ENCODE peak calls at places on chromosomes 6 and 20, in nine cellular contexts. B is breast epithelium, Z is transverse colon, S is SK-N-SH, H is H1, E is esophagus muscularis mucosa, C is prostate gland, O is endothelial cell of umbilical vein, T is stomach. V is an unnamed sample. For H3K4me1, the result is how much of the 10 kb centered on the place peaks cover.

GRCh38 chr20:51888186-51888790 is 86.0 kb upstream of the SALL4 start:
- DNase-seq in E (no peak), C (no peak), Z (no peak), H (no peak), S (no peak), T (no peak), B (no peak), O (no peak), V (no peak)

GRCh38 chr6:37761872-37762271 is 57.7 kb upstream of the ZFAND3 start:
- DNase-seq in T (peak), E (no peak), C (no peak), H (no peak), O (no peak), Z (no peak), S (no peak), B (no peak), V (no peak)

GRCh38 chr20:17558154-17558940 is 11.5 kb upstream of the DSTN start:
- DNase-seq in Z (peak), H (peak), B (no peak), T (peak), C (peak), E (no peak), O (peak), S (no peak), V (peak)

GRCh38 chr6:12886961-12887775 is 170.6 kb downstream of the PHACTR1 start:
- DNase-seq in C (peak), O (no peak), E (no peak), T (no peak), Z (no peak), B (no peak), S (no peak), H (peak), V (no peak)

GRCh38 chr6:43740961-43741764 is 28.8 kb upstream of the VEGFA start:
- DNase-seq in C (no peak), T (no peak), S (peak), E (no peak), B (no peak), O (no peak), Z (no peak), H (no peak), V (no peak)

GRCh38 chr6:160060920-160061447 is 60.6 kb upstream of the SLC22A1 start:
- DNase-seq in B (no peak), S (no peak), E (no peak), C (no peak), Z (no peak), H (no peak), T (no peak), O (no peak), V (no peak)

GRCh38 chr20:46934746-46935283 is 40.2 kb downstream of the EYA2 start:
- DNase-seq in B (no peak), E (no peak), C (no peak), Z (no peak), T (no peak), H (no peak), O (no peak), S (no peak), V (no peak)

GRCh38 chr20:48260370-48260769 is 475.1 kb upstream of the SULF2 start:
- DNase-seq in C (no peak), O (no peak), T (no peak), E (no peak), H (no peak), S (peak), B (no peak), Z (no peak), V (no peak)

GRCh38 chr20:1636621-1637020 is 16.8 kb upstream of the SIRPB1 start:
- DNase-seq in C (no peak), H (no peak), T (no peak), B (no peak), S (no peak), Z (no peak), E (peak), O (no peak), V (no peak)

GRCh38 chr6:19892250-19892649 is 55.1 kb downstream of the ID4 start:
- DNase-seq in O (no peak), C (peak), E (no peak), Z (peak), T (peak), S (no peak), B (peak), H (no peak), V (peak)

GRCh38 chr6:163617549-163617948 is 203.0 kb downstream of the QKI start:
- DNase-seq in C (no peak), H (no peak), B (no peak), S (no peak), T (no peak), O (no peak), Z (no peak), E (no peak), V (no peak)

GRCh38 chr20:23235173-23236027 is 115.2 kb upstream of the NXT1 start:
- DNase-seq in B (no peak), E (peak), T (peak), S (peak), C (peak), Z (peak), O (peak), H (peak), V (no peak)

GRCh38 chr6:152461556-152461955 is 175.6 kb downstream of the SYNE1 start:
- DNase-seq in S (no peak), T (no peak), O (peak), C (no peak), H (no peak), E (no peak), B (no peak), Z (no peak), V (no peak)

GRCh38 chr20:63628246-63628975 is 1.5 kb upstream of the GMEB2 start:
- DNase-seq in E (no peak), B (peak), H (no peak), S (peak), Z (peak), T (peak), C (peak), O (peak), V (no peak)

GRCh38 chr6:117548797-117549301 is 53.5 kb downstream of the GOPC start:
- DNase-seq in B (no peak), T (no peak), E (no peak), S (no peak), Z (no peak), C (no peak), H (no peak), O (peak), V (no peak)

GRCh38 chr6:4788482-4788881 is 12.3 kb downstream of the CDYL start:
- DNase-seq in Z (no peak), H (no peak), C (no peak), T (no peak), E (no peak), O (no peak), B (no peak), S (no peak), V (no peak)

GRCh38 chr6:37134622-37135191 is 35.2 kb upstream of the PIM1 start:
- DNase-seq in O (peak), Z (peak), S (no peak), E (no peak), B (peak), H (no peak), C (no peak), T (peak), V (peak)

GRCh38 chr6:81465859-81466258 is 286.6 kb downstream of the TENT5A start:
- DNase-seq in B (no peak), H (no peak), T (no peak), S (peak), C (no peak), E (no peak), Z (no peak), O (peak), V (no peak)

GRCh38 chr20:64079273-64080012 is at the start of gene RGS19:
- DNase-seq in H (peak), E (no peak), C (peak), S (peak), T (peak), O (peak), Z (peak), B (peak), V (peak)

GRCh38 chr6:110720066-110720465 is 95.2 kb downstream of the CDK19 start:
- DNase-seq in H (no peak), T (no peak), B (no peak), E (no peak), S (no peak), C (no peak), O (no peak), Z (no peak), V (no peak)

GRCh38 chr20:41692479-41693135 is 74.4 kb upstream of the CHD6 start:
- DNase-seq in S (peak), C (peak), O (peak), B (peak), T (peak), Z (peak), H (peak), E (peak), V (no peak)

GRCh38 chr6:151692216-151692615 is 115.3 kb upstream of the ESR1 start:
- DNase-seq in S (no peak), H (no peak), C (no peak), T (no peak), O (no peak), E (no peak), Z (no peak), B (no peak), V (no peak)

GRCh38 chr6:148789991-148790390 is 43.2 kb downstream of the UST start:
- DNase-seq in H (no peak), Z (no peak), C (no peak), S (no peak), B (no peak), E (no peak), T (no peak), O (no peak), V (no peak)

GRCh38 chr6:169232507-169232931 is 21.1 kb downstream of the THBS2 start:
- DNase-seq in Z (no peak), S (no peak), O (no peak), E (no peak), T (peak), C (no peak), H (no peak), B (no peak), V (no peak)

GRCh38 chr6:122049341-122049740 is 350.1 kb upstream of the HSF2 start:
- DNase-seq in T (no peak), E (no peak), Z (no peak), H (no peak), S (no peak), O (no peak), B (no peak), C (peak), V (no peak)

DNA sequence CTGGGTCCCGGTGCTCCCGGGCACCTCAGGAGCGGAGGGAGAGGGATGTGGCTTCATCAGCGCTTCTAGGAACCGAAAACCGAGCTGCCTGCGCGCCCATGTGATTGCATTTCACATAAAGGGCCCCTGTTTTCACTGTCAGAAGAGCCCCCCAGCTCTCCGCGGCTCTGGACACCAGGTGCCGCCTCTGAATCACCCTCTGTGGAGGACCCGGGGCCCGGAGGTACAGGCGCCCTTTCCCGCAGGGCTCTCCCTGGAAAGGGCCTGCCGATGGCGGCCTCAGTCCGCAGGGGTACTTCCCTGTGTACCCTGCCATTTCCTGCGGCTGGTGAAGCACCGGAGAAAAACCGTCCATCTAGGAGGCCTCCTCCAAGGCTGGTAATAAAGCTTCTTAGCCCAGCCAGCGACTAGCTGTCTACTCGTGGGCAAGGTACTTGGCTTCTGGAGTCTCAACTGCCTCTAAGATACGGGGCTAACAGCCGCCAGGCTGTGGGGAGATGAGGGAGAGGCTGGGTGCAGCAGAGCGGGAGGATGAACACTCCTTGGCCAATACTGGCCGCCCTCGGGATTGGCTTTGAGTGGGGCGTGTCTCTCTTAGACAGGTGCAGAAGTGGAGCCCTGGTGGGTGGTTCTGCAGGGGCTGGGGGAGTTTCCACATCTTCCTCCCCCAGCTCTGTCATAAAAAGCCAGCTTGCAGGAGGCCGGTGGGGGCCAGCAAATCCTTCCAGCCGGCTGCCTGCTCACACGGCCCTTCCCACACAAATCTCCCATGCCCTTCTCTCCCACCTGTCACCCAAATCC is 1.6 kb downstream of the PPP1R16B start:
- DNase-seq in E (no peak), S (peak), H (peak), C (no peak), O (peak), B (no peak), T (no peak), Z (peak), V (peak)
- TF ChIP-seq POLR2AphosphoS5 in E (no peak), S (no peak), H (no peak), C (no peak), O (no peak), B (no peak), T (no peak), Z (no peak), V (no peak)

DNA sequence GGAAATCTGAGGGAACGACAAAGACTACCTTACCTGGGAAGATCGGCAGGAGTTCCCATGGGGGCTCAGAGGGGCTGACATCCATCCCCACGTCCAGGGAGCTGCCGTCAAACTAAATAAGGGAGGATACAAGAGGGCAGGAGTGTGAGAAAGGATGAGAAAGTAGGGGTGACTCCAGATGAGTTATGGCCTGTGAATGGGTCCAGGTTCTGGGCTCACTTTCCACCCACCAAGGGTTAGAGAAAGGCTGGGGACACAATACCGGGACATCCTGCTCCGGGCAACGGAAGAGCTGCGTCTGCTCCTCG is 683 bp downstream of the ATF6B start:
- DNase-seq in B (no peak), O (no peak), E (no peak), S (no peak), H (no peak), Z (no peak), C (no peak), T (no peak), V (no peak)
- H3K4me1 ChIP-seq in B (under half), O (under half), E (under half), S (under half), H (under half), Z (under half), C (under half), T (under half), V (under half)

DNA sequence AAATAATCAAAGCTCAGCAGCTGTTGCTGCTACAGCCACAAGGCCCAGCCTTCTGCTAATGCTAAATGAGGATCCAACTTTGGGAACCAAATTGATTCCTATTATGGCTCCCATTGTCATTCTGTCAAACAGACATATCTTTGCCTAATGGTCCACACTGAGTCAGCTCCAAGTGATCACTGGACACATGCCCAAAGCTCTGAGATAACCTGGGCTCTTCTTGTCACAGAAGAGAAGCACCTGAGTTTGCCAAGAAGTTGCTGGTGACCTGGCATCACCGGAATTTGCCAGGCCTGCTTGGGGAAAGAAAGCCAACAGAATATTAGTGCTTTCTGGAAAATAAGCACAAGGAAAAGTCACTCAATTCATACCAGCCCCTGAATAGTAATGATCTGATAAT is 5.8 kb downstream of the TNFRSF21 start:
- DNase-seq in T (no peak), C (no peak), Z (no peak), B (no peak), S (no peak), E (peak), O (no peak), H (no peak), V (no peak)
- H3K4me3 ChIP-seq in T (no peak), C (no peak), Z (no peak), B (no peak), S (no peak), E (no peak), O (no peak), H (no peak), V (no peak)

GRCh38 chr6:24918641-24919403 is 16.9 kb downstream of the RIPOR2 start:
- DNase-seq in Z (no peak), S (peak), B (no peak), T (no peak), H (no peak), E (no peak), O (no peak), C (no peak), V (no peak)

GRCh38 chr6:24922174-24922573 is 13.6 kb downstream of the RIPOR2 start:
- DNase-seq in E (no peak), H (no peak), O (no peak), S (no peak), C (no peak), B (no peak), T (no peak), Z (no peak), V (no peak)

GRCh38 chr6:24922854-24923253 is 12.9 kb downstream of the RIPOR2 start:
- DNase-seq in Z (no peak), H (no peak), B (no peak), T (no peak), E (no peak), C (no peak), O (no peak), S (no peak), V (no peak)

GRCh38 chr6:24916496-24916895 is 19.3 kb downstream of the RIPOR2 start:
- DNase-seq in T (no peak), S (no peak), H (no peak), B (no peak), Z (no peak), O (no peak), C (no peak), E (no peak), V (no peak)

DNA sequence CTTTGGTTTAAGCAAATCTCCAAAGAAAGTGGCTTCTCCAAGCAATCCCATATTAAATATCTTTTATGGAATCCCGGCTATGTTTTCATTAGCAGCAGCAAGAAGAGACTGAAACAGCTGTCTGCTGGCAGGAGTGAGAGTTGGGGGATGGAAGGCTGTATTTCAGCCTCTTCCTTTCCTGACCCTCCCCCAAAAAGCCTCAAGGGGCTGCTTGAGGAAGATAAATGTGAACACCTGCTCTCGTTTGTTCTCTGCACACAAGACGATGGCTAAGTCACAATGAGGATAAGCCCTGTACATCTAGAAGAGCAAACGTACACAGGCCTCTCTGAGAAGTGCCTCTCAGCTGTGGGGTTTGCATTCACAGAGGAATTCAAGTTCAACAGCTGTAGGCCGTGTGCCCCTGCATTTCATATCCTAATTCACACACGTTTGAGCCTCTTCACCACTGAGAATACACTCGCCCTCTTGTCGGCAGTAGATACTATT is 16.3 kb downstream of the RIPOR2 start:
- DNase-seq in B (no peak), O (no peak), S (no peak), H (no peak), Z (no peak), T (no peak), E (peak), C (no peak), V (no peak)
- TF ChIP-seq POLR2AphosphoS5 in B (no peak), O (no peak), S (no peak), H (no peak), Z (no peak), T (no peak), E (no peak), C (no peak), V (no peak)

GRCh38 chr20:62362991-62363919 is 3.9 kb downstream of the LAMA5 start:
- DNase-seq in E (no peak), H (peak), Z (peak), T (no peak), C (peak), O (no peak), B (no peak), S (peak), V (peak)
- H3K4me1 ChIP-seq in E (half or more), H (half or more), Z (under half), T (half or more), C (under half), O (half or more), B (half or more), S (under half), V (half or more)

V was measured in upper lobe of left lung.